ENCODE peak calls at places on chromosomes 16 and 17, in five cellular contexts. I is stimulated activated CD4-positive, alpha-beta T cell treated with anti-CD3 and anti-CD28 coated beads, Interleukin-2, amount 100 ng/mL, for 48 hours; B is midbrain; D is IMR-90; N is activated effector memory CD4-positive, alpha-beta T cell treated with Interleukin-2 at 50 U/mL for 16 hours. U is an unnamed sample.
A peak's percentile ranks its signal among the peaks of the same experiment; 100 is the strongest.

GRCh38 chr17:32314636-32315035 is 27.3 kb downstream of the C17orf75 start:
- DNase-seq in B (no peak), I (no peak), D (no peak), N (no peak), U (no peak)

GRCh38 chr17:32117399-32117798 is 24.9 kb upstream of the RHOT1 start:
- DNase-seq in B (no peak), N (no peak), D (no peak), I (no peak), U (no peak)

GRCh38 chr16:16086653-16087446 is 136.4 kb downstream of the ABCC6 start:
- DNase-seq in D (no peak), I (no peak), N (no peak), B (no peak), U (no peak)

GRCh38 chr16:54028013-54028412 is 258.6 kb downstream of the IRX3 start:
- DNase-seq in D (no peak), N (no peak), B (no peak), I (no peak), U (no peak)

GRCh38 chr17:45228985-45229517 is 7.4 kb downstream of the FMNL1 start:
- DNase-seq in I (peak; percentile 79), N (peak; percentile 70), B (peak; percentile 44), D (peak; percentile 96), U (peak; percentile 59)

GRCh38 chr16:90008708-90009145 is 10.5 kb downstream of the DBNDD1 start:
- DNase-seq in I (peak; percentile 57), N (peak; percentile 42), B (no peak), D (peak; percentile 16), U (peak; percentile 34)

GRCh38 chr16:971981-972315 is 1.2 kb upstream of the LMF1 start:
- DNase-seq in I (no peak), B (no peak), D (no peak), N (no peak), U (no peak)

GRCh38 chr16:56246051-56246817 is 54.9 kb downstream of the GNAO1 start:
- DNase-seq in I (no peak), D (peak; percentile 5), B (peak; percentile 90), N (no peak), U (no peak)

GRCh38 chr16:79580465-79581200 is 19.9 kb downstream of the MAF start:
- DNase-seq in B (no peak), I (no peak), D (no peak), N (no peak), U (no peak)

GRCh38 chr16:14111713-14112538 is 40.8 kb downstream of the MRTFB start:
- DNase-seq in D (no peak), B (no peak), N (no peak), I (no peak), U (no peak)

GRCh38 chr17:82384730-82385429 is 13.3 kb downstream of the UTS2R start:
- DNase-seq in I (no peak), N (no peak), B (no peak), D (peak; percentile 41), U (no peak)

GRCh38 chr17:73043686-73044581 is 48.6 kb downstream of the SLC39A11 start:
- DNase-seq in N (no peak), D (peak; percentile 87), I (no peak), B (no peak), U (no peak)

GRCh38 chr17:4998027-4998665 is 396 bp downstream of the KIF1C start:
- DNase-seq in B (no peak), D (no peak), N (no peak), I (no peak), U (no peak)

GRCh38 chr16:3497771-3498170 is 2.5 kb upstream of the C16orf90 start:
- DNase-seq in I (no peak), B (no peak), D (no peak), N (no peak), U (no peak)

GRCh38 chr17:58337600-58338453 is 9.2 kb upstream of the TSPOAP1 start:
- DNase-seq in I (peak; percentile 87), N (peak; percentile 87), D (peak; percentile 96), B (peak; percentile 14), U (peak; percentile 84)

GRCh38 chr17:39744836-39745215 is 7.1 kb downstream of the GRB7 start:
- DNase-seq in I (no peak), N (no peak), D (no peak), B (no peak), U (no peak)

GRCh38 chr17:68356520-68356919 is 65.2 kb downstream of the ARSG start:
- DNase-seq in D (no peak), B (no peak), N (peak; percentile 54), I (peak; percentile 43), U (peak; percentile 29)

GRCh38 chr16:74667215-74667765 is 613 bp upstream of the RFWD3 start:
- DNase-seq in B (peak; percentile 31), N (peak; percentile 4), I (peak; percentile 44), D (peak; percentile 3), U (no peak)

GRCh38 chr16:20300312-20301097 is 26.8 kb downstream of the GP2 start:
- DNase-seq in B (peak; percentile 47), N (no peak), D (peak; percentile 41), I (peak; percentile 33), U (peak; percentile 0)

GRCh38 chr17:77741109-77741508 is 217.4 kb upstream of the TNRC6C start:
- DNase-seq in D (no peak), N (peak; percentile 10), I (peak; percentile 34), B (no peak), U (peak; percentile 16)

GRCh38 chr17:286571-286970 is 66.0 kb downstream of the RPH3AL start:
- DNase-seq in I (no peak), D (no peak), B (no peak), N (no peak), U (no peak)

GRCh38 chr17:74446551-74447500 is 14.9 kb downstream of the GPRC5C start:
- DNase-seq in B (no peak), N (no peak), D (no peak), I (peak; percentile 56), U (no peak)

GRCh38 chr16:88063201-88063773 is 112.1 kb downstream of the BANP start:
- DNase-seq in I (no peak), N (no peak), D (peak; percentile 85), B (peak; percentile 38), U (no peak)

GRCh38 chr17:45123930-45124796 is 8.2 kb downstream of the PLCD3 start:
- DNase-seq in D (peak; percentile 91), I (no peak), B (no peak), N (peak; percentile 21), U (no peak)

GRCh38 chr17:52476638-52477313 is 318.3 kb upstream of the CA10 start:
- DNase-seq in B (no peak), I (no peak), D (no peak), N (no peak), U (no peak)

GRCh38 chr16:85444879-85445778 is 168.0 kb upstream of the GSE1 start:
- DNase-seq in D (no peak), N (no peak), B (no peak), I (no peak), U (no peak)

GRCh38 chr17:7256766-7257456 is 4.9 kb downstream of the ELP5 start:
- DNase-seq in I (no peak), N (no peak), D (no peak), B (no peak), U (no peak)

GRCh38 chr16:79437764-79438728 is 162.5 kb downstream of the MAF start:
- DNase-seq in B (peak; percentile 79), D (no peak), N (no peak), I (no peak), U (no peak)

GRCh38 chr17:1949754-1950153 is 75.4 kb downstream of the RTN4RL1 start:
- DNase-seq in B (no peak), I (no peak), N (no peak), D (no peak), U (no peak)

GRCh38 chr16:87317766-87318121 is 552 bp upstream of the C16orf95 start:
- DNase-seq in B (peak; percentile 52), I (peak; percentile 37), D (peak; percentile 50), N (no peak), U (no peak)

GRCh38 chr16:65117701-65118448 is 4.0 kb downstream of the CDH11 start:
- DNase-seq in I (peak; percentile 12), B (peak; percentile 91), D (peak; percentile 90), N (no peak), U (peak; percentile 1)

GRCh38 chr17:55274371-55275255 is 9.9 kb downstream of the HLF start:
- DNase-seq in D (no peak), N (no peak), I (no peak), B (no peak), U (no peak)